ENCODE peak calls at places on chromosomes 7 and 10, in seven cellular contexts. R is T-cell; Y is CD8-positive, alpha-beta T cell; F is thyroid gland; G is NCI-H510A; X is Daoy; D is T-helper 17 cell. L is an unnamed sample.

GRCh38 chr10:16746856-16747255 is 70.4 kb downstream of the RSU1 start:
- DNase-seq in D (no peak), G (no peak), X (no peak), R (no peak), Y (no peak), F (no peak), L (no peak)

GRCh38 chr10:127913368-127913759 is 6.5 kb downstream of the PTPRE start:
- DNase-seq in D (no peak), R (no peak), X (no peak), F (no peak), G (no peak), Y (no peak), L (no peak)

GRCh38 chr10:14822879-14823755 is 14.7 kb downstream of the CDNF start:
- DNase-seq in X (peak), Y (peak), G (no peak), R (peak), F (peak), D (peak), L (peak)

GRCh38 chr10:68871731-68872342 is 29.3 kb upstream of the DDX50 start:
- DNase-seq in D (no peak), R (no peak), X (peak), G (peak), F (peak), Y (no peak), L (no peak)

GRCh38 chr7:29375641-29376562 is 181.3 kb downstream of the CHN2 start:
- DNase-seq in G (no peak), R (no peak), X (peak), Y (no peak), D (no peak), F (no peak), L (no peak)

GRCh38 chr7:4021413-4021812 is 660.7 kb upstream of the FOXK1 start:
- DNase-seq in F (no peak), X (no peak), G (no peak), R (no peak), Y (no peak), D (no peak), L (no peak)

GRCh38 chr10:133364645-133365431 is 7.0 kb upstream of the FUOM start:
- DNase-seq in F (no peak), Y (no peak), X (no peak), R (no peak), D (no peak), G (no peak), L (no peak)

GRCh38 chr10:110212119-110213006 is 5.0 kb downstream of the MXI1 start:
- DNase-seq in F (no peak), D (peak), G (no peak), R (peak), X (no peak), Y (peak), L (no peak)

GRCh38 chr10:65342226-65342625 is 1583.6 kb upstream of the LRRTM3 start:
- DNase-seq in F (no peak), R (no peak), D (no peak), X (no peak), G (no peak), Y (no peak), L (peak)

GRCh38 chr7:83065714-83066113 is 97.0 kb downstream of the PCLO start:
- DNase-seq in X (no peak), D (no peak), R (no peak), G (no peak), Y (no peak), F (no peak), L (peak)

GRCh38 chr10:132938472-132939329 is 3.7 kb downstream of the CFAP46 start:
- DNase-seq in Y (no peak), R (no peak), G (no peak), D (no peak), F (no peak), X (peak), L (peak)

GRCh38 chr10:113431807-113432206 is 121.0 kb upstream of the HABP2 start:
- DNase-seq in R (no peak), X (no peak), D (no peak), Y (no peak), F (no peak), G (no peak), L (no peak)

GRCh38 chr10:1672001-1672781 is 65.1 kb downstream of the ADARB2 start:
- DNase-seq in Y (no peak), R (no peak), G (no peak), X (no peak), F (no peak), D (no peak), L (no peak)

GRCh38 chr10:92068900-92069299 is 145.3 kb downstream of the BTAF1 start:
- DNase-seq in Y (no peak), F (no peak), R (no peak), D (no peak), G (no peak), X (no peak), L (no peak)

GRCh38 chr7:142301923-142302550 is 44.2 kb upstream of the PRSS58 start:
- DNase-seq in Y (no peak), G (no peak), R (no peak), F (no peak), X (no peak), D (no peak), L (peak)

GRCh38 chr10:117496616-117497028 is 45.9 kb upstream of the EMX2 start:
- DNase-seq in F (peak), R (peak), Y (peak), X (peak), G (peak), D (peak), L (peak)

GRCh38 chr10:106520698-106521097 is 643.8 kb downstream of the SORCS1 start:
- DNase-seq in G (no peak), D (no peak), X (no peak), R (no peak), F (no peak), Y (no peak), L (no peak)

GRCh38 chr7:2596636-2597635 is 34.9 kb upstream of the TTYH3 start:
- DNase-seq in G (no peak), D (no peak), X (no peak), R (no peak), F (no peak), Y (no peak), L (no peak)

GRCh38 chr7:5526190-5527037 is 102.8 kb upstream of the TNRC18 start:
- DNase-seq in G (peak), Y (no peak), X (peak), D (no peak), R (peak), F (peak), L (peak)

GRCh38 chr7:15612205-15612604 is 50.4 kb upstream of the AGMO start:
- DNase-seq in X (no peak), F (no peak), D (no peak), R (no peak), Y (peak), G (no peak), L (no peak)

GRCh38 chr7:49775065-49775948 is 1.9 kb downstream of the VWC2 start:
- DNase-seq in R (no peak), F (peak), G (no peak), D (no peak), X (no peak), Y (no peak), L (no peak)

GRCh38 chr10:3408603-3409365 is 236.2 kb upstream of the PITRM1 start:
- DNase-seq in R (no peak), X (no peak), F (no peak), Y (no peak), G (no peak), D (no peak), L (no peak)

GRCh38 chr7:25359471-25360059 is 131.3 kb upstream of the NPVF start:
- DNase-seq in Y (no peak), R (no peak), D (no peak), G (no peak), F (no peak), X (peak), L (no peak)

GRCh38 chr7:111356941-111357340 is 205.4 kb downstream of the IMMP2L start:
- DNase-seq in F (no peak), R (no peak), G (no peak), X (no peak), Y (no peak), D (no peak), L (no peak)

GRCh38 chr10:13717936-13718772 is 131.4 kb downstream of the PRPF18 start:
- DNase-seq in F (peak), G (peak), X (peak), D (peak), Y (peak), R (peak), L (no peak)

GRCh38 chr10:30557884-30558283 is 71.7 kb downstream of the LYZL2 start:
- DNase-seq in G (no peak), F (no peak), R (no peak), X (peak), D (no peak), Y (no peak), L (no peak)

GRCh38 chr7:28061824-28062196 is 118.8 kb downstream of the JAZF1 start:
- DNase-seq in G (no peak), R (no peak), F (no peak), D (no peak), Y (no peak), X (peak), L (no peak)

GRCh38 chr10:120794390-120794789 is 56.8 kb upstream of the WDR11 start:
- DNase-seq in G (no peak), Y (no peak), R (no peak), D (no peak), X (no peak), F (no peak), L (no peak)

GRCh38 chr10:120950103-120950561 is 99.0 kb downstream of the WDR11 start:
- DNase-seq in X (peak), R (no peak), Y (no peak), F (no peak), D (no peak), G (no peak), L (peak)

GRCh38 chr10:98269435-98269912 is 1.5 kb upstream of the LOXL4 start:
- DNase-seq in G (peak), R (no peak), D (no peak), X (peak), Y (no peak), F (peak), L (peak)

GRCh38 chr7:127873151-127873550 is 158.1 kb downstream of the LRRC4 start:
- DNase-seq in F (no peak), Y (no peak), X (no peak), R (no peak), G (no peak), D (no peak), L (no peak)

GRCh38 chr7:83794834-83795233 is 145.9 kb upstream of the SEMA3E start:
- DNase-seq in Y (no peak), F (no peak), D (no peak), R (no peak), G (no peak), X (no peak), L (no peak)

GRCh38 chr10:34666008-34666700 is 148.9 kb downstream of the PARD3 start:
- DNase-seq in F (peak), D (no peak), Y (no peak), G (no peak), R (no peak), X (peak), L (peak)

GRCh38 chr7:74061840-74062539 is 21.6 kb upstream of the LIMK1 start:
- DNase-seq in G (no peak), Y (peak), R (peak), F (peak), X (peak), D (peak), L (peak)

GRCh38 chr7:141431143-141431479 is 120.1 kb upstream of the AGK start:
- DNase-seq in G (no peak), F (no peak), Y (no peak), R (no peak), X (no peak), D (no peak), L (no peak)

GRCh38 chr7:41328544-41328943 is 374.3 kb downstream of the INHBA start:
- DNase-seq in Y (no peak), X (peak), R (no peak), D (no peak), G (no peak), F (no peak), L (no peak)

GRCh38 chr7:3260425-3260762 is 40.7 kb upstream of the SDK1 start:
- DNase-seq in R (no peak), D (no peak), X (peak), G (no peak), F (no peak), Y (no peak), L (no peak)

L was measured in dermis blood vessel endothelial cell.